ENCODE peak calls at places on chromosome 1, in four cellular contexts. T, O, Y and E are unnamed samples.

GRCh38 chr1:119075614-119076013 is 64.8 kb downstream of the WARS2 start:
- DNase-seq in T (no peak), O (no peak), Y (no peak), E (no peak)

GRCh38 chr1:4214826-4215225 is 314.8 kb upstream of the C1orf174 start:
- DNase-seq in T (no peak), O (no peak), Y (no peak), E (no peak)

GRCh38 chr1:227343201-227343600 is 24.9 kb upstream of the CDC42BPA start:
- DNase-seq in T (no peak), O (no peak), Y (no peak), E (no peak)

GRCh38 chr1:160261526-160261877 is 847 bp downstream of the DCAF8 start:
- DNase-seq in T (peak; percentile 73), O (no peak), Y (no peak), E (no peak)

GRCh38 chr1:48216276-48216675 is 6.2 kb upstream of the SLC5A9 start:
- DNase-seq in T (no peak), O (no peak), Y (no peak), E (no peak)

GRCh38 chr1:182431278-182431677 is 18.7 kb upstream of the RGSL1 start:
- DNase-seq in T (no peak), O (no peak), Y (no peak), E (no peak)

GRCh38 chr1:217535601-217536377 is 95.1 kb downstream of the GPATCH2 start:
- DNase-seq in T (no peak), O (no peak), Y (no peak), E (no peak)

GRCh38 chr1:119935373-119935772 is 39.1 kb upstream of the ADAM30 start:
- DNase-seq in T (no peak), O (no peak), Y (no peak), E (no peak)

GRCh38 chr1:28886731-28887417 is 27.5 kb upstream of the EPB41 start:
- DNase-seq in T (peak; percentile 98), O (peak; percentile 85), Y (peak; percentile 89), E (peak; percentile 98)

GRCh38 chr1:166040635-166041034 is 126.2 kb downstream of the FAM78B start:
- DNase-seq in T (no peak), O (no peak), Y (no peak), E (no peak)

GRCh38 chr1:88698140-88698539 is 14.1 kb downstream of the PKN2 start:
- DNase-seq in T (no peak), O (no peak), Y (no peak), E (no peak)

GRCh38 chr1:111738436-111739221 is 566 bp downstream of the INKA2 start:
- DNase-seq in T (peak; percentile 57), O (peak; percentile 81), Y (peak; percentile 24), E (no peak)

GRCh38 chr1:32612189-32612881 is 38.0 kb downstream of the ZBTB8OS start:
- DNase-seq in T (peak; percentile 84), O (peak; percentile 90), Y (peak; percentile 78), E (peak; percentile 79)

GRCh38 chr1:91803847-91804545 is 82.0 kb downstream of the TGFBR3 start:
- DNase-seq in T (peak; percentile 69), O (no peak), Y (no peak), E (no peak)

GRCh38 chr1:203649551-203650011 is 22.9 kb downstream of the ATP2B4 start:
- DNase-seq in T (no peak), O (no peak), Y (no peak), E (no peak)

GRCh38 chr1:236759252-236759859 is 35.7 kb upstream of the MTR start:
- DNase-seq in T (peak; percentile 66), O (no peak), Y (no peak), E (no peak)

GRCh38 chr1:186923434-186923833 is 94.7 kb downstream of the PLA2G4A start:
- DNase-seq in T (no peak), O (no peak), Y (no peak), E (no peak)

GRCh38 chr1:78601068-78601467 is 19.2 kb upstream of the IFI44L start:
- DNase-seq in T (no peak), O (no peak), Y (no peak), E (no peak)

GRCh38 chr1:174726167-174726879 is 273.4 kb upstream of the CACYBP start:
- DNase-seq in T (peak; percentile 26), O (no peak), Y (no peak), E (no peak)

GRCh38 chr1:190373705-190374336 is 103.8 kb downstream of the BRINP3 start:
- DNase-seq in T (peak; percentile 4), O (no peak), Y (no peak), E (no peak)

GRCh38 chr1:187261637-187262036 is 432.9 kb downstream of the PLA2G4A start:
- DNase-seq in T (no peak), O (no peak), Y (no peak), E (no peak)

GRCh38 chr1:6279721-6280383 is 19.0 kb upstream of the GPR153 start:
- DNase-seq in T (no peak), O (no peak), Y (no peak), E (no peak)

GRCh38 chr1:208135354-208135753 is 108.8 kb downstream of the PLXNA2 start:
- DNase-seq in T (no peak), O (no peak), Y (no peak), E (no peak)

GRCh38 chr1:8004113-8004802 is 21.9 kb downstream of the ERRFI1 start:
- DNase-seq in T (no peak), O (no peak), Y (no peak), E (no peak)

GRCh38 chr1:222821239-222821638 is 6.4 kb downstream of the DISP1 start:
- DNase-seq in T (no peak), O (no peak), Y (no peak), E (no peak)

GRCh38 chr1:43453442-43454269 is at the start of gene HYI:
- DNase-seq in T (peak; percentile 78), O (peak; percentile 89), Y (peak; percentile 60), E (peak; percentile 60)

GRCh38 chr1:9262587-9262986 is 28.0 kb downstream of the H6PD start:
- DNase-seq in T (no peak), O (no peak), Y (no peak), E (no peak)

GRCh38 chr1:5949074-5949760 is 43.0 kb downstream of the NPHP4 start:
- DNase-seq in T (no peak), O (no peak), Y (no peak), E (no peak)

GRCh38 chr1:110879758-110880606 is 7.0 kb downstream of the CD53 start:
- DNase-seq in T (peak; percentile 25), O (no peak), Y (no peak), E (no peak)

GRCh38 chr1:180309338-180309737 is 79.3 kb downstream of the LHX4 start:
- DNase-seq in T (no peak), O (no peak), Y (no peak), E (no peak)

GRCh38 chr1:227796359-227796915 is 19.0 kb upstream of the PRSS38 start:
- DNase-seq in T (peak; percentile 8), O (no peak), Y (no peak), E (no peak)

GRCh38 chr1:116154536-116154935 is 43.3 kb downstream of the MAB21L3 start:
- DNase-seq in T (no peak), O (no peak), Y (no peak), E (no peak)

GRCh38 chr1:164596149-164596548 is 37.2 kb downstream of the PBX1 start:
- DNase-seq in T (no peak), O (no peak), Y (no peak), E (no peak)

GRCh38 chr1:36851087-36851486 is 183.2 kb downstream of the GRIK3 start:
- DNase-seq in T (no peak), O (no peak), Y (no peak), E (peak; percentile 90)

GRCh38 chr1:29624747-29625420 is 388.6 kb downstream of the PTPRU start:
- DNase-seq in T (no peak), O (no peak), Y (no peak), E (no peak)

GRCh38 chr1:175145899-175146298 is 46.7 kb downstream of the KIAA0040 start:
- DNase-seq in T (no peak), O (no peak), Y (no peak), E (no peak)

DNA sequence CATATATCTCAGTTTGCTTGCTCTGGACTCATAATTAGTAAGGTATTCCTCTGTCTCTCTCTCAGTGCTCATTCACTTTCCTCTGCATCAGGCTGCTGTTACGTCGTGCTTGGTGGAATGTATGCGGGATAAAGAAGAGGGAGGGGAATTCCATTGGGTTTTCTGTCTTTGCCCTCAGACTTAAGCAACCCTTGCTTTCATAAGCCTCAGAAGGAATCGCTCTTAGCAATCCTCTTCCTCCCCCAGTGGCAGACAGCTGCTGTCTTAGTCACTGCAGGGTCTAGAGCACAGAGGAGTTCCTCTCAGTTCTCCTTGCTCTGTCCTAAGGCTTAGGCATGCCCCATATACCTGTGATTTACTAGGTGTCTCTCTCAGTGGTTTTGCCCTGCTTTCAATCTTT is 19.1 kb upstream of the NTMT2 start:
- DNase-seq in T (peak; percentile 31), O (no peak), Y (no peak), E (no peak)
- TF ChIP-seq CTCF in T (peak; percentile 8), O (no peak), Y (no peak), E (no peak)

DNA sequence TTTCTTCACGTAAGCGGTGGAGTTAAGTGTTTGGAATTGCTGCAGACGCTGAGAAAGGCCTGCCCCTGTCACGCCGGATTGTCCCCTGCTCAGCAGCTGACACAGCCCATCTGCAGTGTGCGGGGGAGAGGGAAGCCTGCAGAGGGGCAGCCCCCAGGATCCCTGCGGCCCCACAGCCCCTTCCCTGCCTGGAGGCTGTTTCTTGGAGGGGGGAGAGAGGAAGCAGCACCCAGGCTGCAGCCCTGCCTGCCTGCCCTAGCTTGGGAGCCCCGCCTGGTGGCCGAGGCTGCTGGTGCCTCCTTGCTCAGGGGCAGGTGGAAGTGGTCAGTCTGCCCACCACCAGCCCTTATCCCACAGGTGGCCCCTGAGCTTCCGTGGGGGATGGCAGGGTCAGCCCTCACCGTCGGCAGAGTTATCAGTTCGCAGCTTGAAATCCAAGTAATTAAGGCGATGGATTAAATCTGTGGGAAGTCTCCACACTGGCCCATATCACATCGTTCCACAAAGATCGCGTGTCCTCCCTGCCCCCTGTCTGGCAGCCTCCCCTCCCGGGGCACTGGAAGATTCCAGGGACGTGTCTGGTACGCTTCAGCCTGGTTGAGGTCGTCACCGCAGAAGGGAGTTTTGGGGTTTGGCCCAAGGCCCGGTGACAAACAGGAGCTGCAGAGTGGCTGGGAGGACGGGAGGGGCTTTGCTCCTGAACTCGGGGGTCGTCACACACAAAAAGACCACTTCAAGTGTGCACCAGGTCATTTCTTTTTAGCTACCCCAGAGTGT is 50.9 kb downstream of the PRDM16 start:
- DNase-seq in T (no peak), O (no peak), Y (no peak), E (no peak)
- TF ChIP-seq CTCF in T (no peak), O (peak; percentile 28), Y (peak; percentile 31), E (no peak)

GRCh38 chr1:54256756-54257155 is 56.8 kb downstream of the MRPL37 start:
- DNase-seq in T (no peak), O (peak; percentile 49), Y (no peak), E (no peak)
- TF ChIP-seq CTCF in T (no peak), O (no peak), Y (no peak), E (no peak)

DNA sequence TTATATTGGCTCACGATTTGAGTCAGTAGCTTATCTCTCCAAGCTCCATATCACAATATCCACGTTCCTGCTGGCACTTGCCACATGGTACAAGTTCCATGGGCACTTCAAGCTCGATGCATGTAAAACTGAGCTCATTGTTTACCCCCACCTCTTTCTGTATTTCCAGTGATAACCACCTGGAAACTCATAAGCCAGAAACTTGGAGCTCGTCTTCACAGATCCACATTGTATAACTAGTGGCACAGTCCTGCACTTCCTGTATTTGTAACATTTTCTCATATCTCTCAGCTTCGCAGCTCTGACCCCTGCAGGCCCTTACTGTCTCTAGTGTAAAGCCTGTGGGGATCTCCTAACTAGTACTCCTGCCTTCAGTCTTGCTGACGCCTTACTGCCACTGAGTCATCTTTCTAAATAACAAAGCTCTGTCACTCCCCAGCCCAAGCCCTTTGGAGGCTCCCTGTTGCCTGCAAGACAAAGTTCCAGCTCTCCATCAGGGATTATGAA is 6.5 kb upstream of the C2CD4D start:
- DNase-seq in T (no peak), O (no peak), Y (no peak), E (no peak)
- TF ChIP-seq CTCF in T (no peak), O (no peak), Y (no peak), E (no peak)

GRCh38 chr1:239858058-239858457 is 233.6 kb upstream of the FMN2 start:
- DNase-seq in T (no peak), O (no peak), Y (no peak), E (no peak)
- TF ChIP-seq CTCF in T (no peak), O (no peak), Y (no peak), E (no peak)